ENCODE peak calls at places on chromosomes 4 and X, in eight cellular contexts. J, R, O, L, H, A, U and C are unnamed samples.

GRCh38 chr4:3375688-3376087 is 66.1 kb upstream of the HGFAC start:
- DNase-seq in J (peak), L (no peak), U (no peak), R (no peak), A (no peak), O (no peak), H (peak), C (no peak)

GRCh38 chr4:138650917-138651564 is 364.5 kb upstream of the NOCT start:
- DNase-seq in A (no peak), U (no peak), J (peak), H (peak), L (no peak), O (no peak), R (no peak), C (no peak)

GRCh38 chrX:21799767-21800166 is 39.6 kb upstream of the MBTPS2 start:
- DNase-seq in L (no peak), O (no peak), J (no peak), H (no peak), U (no peak), A (no peak), R (no peak), C (no peak)

GRCh38 chr4:10589808-10590207 is 94.8 kb downstream of the CLNK start:
- DNase-seq in A (no peak), J (peak), H (no peak), R (no peak), L (no peak), O (no peak), U (no peak), C (no peak)

GRCh38 chrX:47611926-47612325 is 7.7 kb downstream of the SYN1 start:
- DNase-seq in A (peak), U (no peak), J (no peak), L (no peak), O (no peak), R (no peak), H (no peak), C (no peak)

GRCh38 chr4:88108747-88109122 is 49.7 kb downstream of the ABCG2 start:
- DNase-seq in U (no peak), O (no peak), L (no peak), H (no peak), J (no peak), A (no peak), R (no peak), C (no peak)

GRCh38 chr4:55736605-55737183 is 82.9 kb upstream of the EXOC1L start:
- DNase-seq in H (peak), L (no peak), A (peak), O (no peak), R (no peak), U (no peak), J (no peak), C (no peak)

GRCh38 chrX:72498782-72499181 is 73.9 kb downstream of the HDAC8 start:
- DNase-seq in A (no peak), R (no peak), H (no peak), O (no peak), U (no peak), J (no peak), L (no peak), C (no peak)